ENCODE peak calls at places on chromosomes 7 and 10, in six cellular contexts. E is left cardiac atrium; F is NCI-H2029; H is activated CD8-positive, alpha-beta memory T cell treated with anti-CD3 and anti-CD28 coated beads, Interleukin-2, amount 10 ng/mL, durations not matched to agents 7 days and 5 days; X is heart right ventricle; Q is GM06990. V is an unnamed sample.

GRCh38 chr10:128054163-128054970 is 71.9 kb downstream of the MKI67 start:
- DNase-seq in H (no peak), F (no peak), Q (no peak), E (no peak), X (no peak), V (no peak)

GRCh38 chr7:48365010-48365409 is 193.8 kb downstream of the ABCA13 start:
- DNase-seq in H (no peak), E (no peak), X (no peak), F (no peak), Q (no peak), V (no peak)

GRCh38 chr10:6694447-6695155 is 114.5 kb upstream of the PRKCQ start:
- DNase-seq in Q (no peak), F (no peak), H (no peak), X (no peak), E (no peak), V (no peak)

GRCh38 chr10:111598433-111599059 is 521.7 kb downstream of the ADRA2A start:
- DNase-seq in E (peak; percentile 41), F (peak; percentile 0), X (peak; percentile 49), H (peak; percentile 48), Q (peak; percentile 1), V (peak; percentile 68)

GRCh38 chr7:153920897-153921296 is 131.3 kb upstream of the DPP6 start:
- DNase-seq in H (no peak), Q (no peak), F (no peak), E (no peak), X (no peak), V (no peak)

GRCh38 chr10:104067525-104067924 is 18.2 kb downstream of the COL17A1 start:
- DNase-seq in H (no peak), Q (no peak), X (no peak), F (no peak), E (no peak), V (no peak)

GRCh38 chr10:8048281-8049008 is 6.0 kb upstream of the GATA3 start:
- DNase-seq in F (no peak), H (peak; percentile 71), Q (peak; percentile 67), X (no peak), E (no peak), V (no peak)

GRCh38 chr7:79820387-79820786 is 314.2 kb upstream of the GNAI1 start:
- DNase-seq in X (peak; percentile 17), F (peak; percentile 85), H (no peak), Q (no peak), E (peak; percentile 65), V (peak; percentile 55)

GRCh38 chr7:55174856-55175255 is 156.0 kb downstream of the EGFR start:
- DNase-seq in X (no peak), F (no peak), H (no peak), Q (no peak), E (no peak), V (no peak)

GRCh38 chr7:135879238-135879637 is 97.9 kb downstream of the MTPN start:
- DNase-seq in E (no peak), F (no peak), H (no peak), Q (no peak), X (no peak), V (no peak)

GRCh38 chr10:123808286-123808685 is 83.3 kb downstream of the CPXM2 start:
- DNase-seq in H (no peak), Q (no peak), F (no peak), E (no peak), X (no peak), V (no peak)

GRCh38 chr10:96642973-96643372 is 56.2 kb upstream of the TM9SF3 start:
- DNase-seq in H (peak; percentile 89), Q (no peak), E (peak; percentile 59), F (peak; percentile 42), X (peak; percentile 62), V (peak; percentile 40)

GRCh38 chr10:131732631-131733127 is 168.1 kb upstream of the PPP2R2D start:
- DNase-seq in X (no peak), H (peak; percentile 23), F (no peak), Q (no peak), E (no peak), V (no peak)

GRCh38 chr7:98870071-98870651 is 347 bp upstream of the TMEM130 start:
- DNase-seq in F (no peak), H (peak; percentile 72), E (peak; percentile 55), Q (peak; percentile 70), X (peak; percentile 38), V (peak; percentile 9)

GRCh38 chr7:105976868-105977267 is 13.8 kb downstream of the CDHR3 start:
- DNase-seq in X (no peak), F (no peak), E (no peak), H (no peak), Q (no peak), V (no peak)

GRCh38 chr7:116200963-116201362 is 9.4 kb upstream of the TES start:
- DNase-seq in Q (no peak), X (no peak), F (no peak), E (no peak), H (no peak), V (no peak)

GRCh38 chr7:38280000-38280399 is 6.6 kb upstream of the TARP start:
- DNase-seq in X (no peak), F (no peak), H (no peak), E (no peak), Q (no peak), V (no peak)

GRCh38 chr10:112960151-112960681 is 10.2 kb downstream of the TCF7L2 start:
- DNase-seq in H (no peak), F (no peak), X (no peak), Q (no peak), E (no peak), V (no peak)

GRCh38 chr7:45580053-45580872 is 6.1 kb downstream of the ADCY1 start:
- DNase-seq in E (no peak), Q (no peak), X (no peak), F (peak; percentile 56), H (no peak), V (no peak)

GRCh38 chr7:51645298-51645697 is 328.7 kb upstream of the COBL start:
- DNase-seq in H (no peak), X (no peak), E (no peak), F (no peak), Q (no peak), V (no peak)

GRCh38 chr10:101130984-101131961 is at the start of gene TLX1:
- DNase-seq in F (no peak), E (no peak), X (no peak), H (no peak), Q (no peak), V (no peak)

GRCh38 chr10:63273575-63273974 is 140.4 kb downstream of the NRBF2 start:
- DNase-seq in H (no peak), F (peak; percentile 7), E (no peak), X (no peak), Q (no peak), V (no peak)

GRCh38 chr7:142440219-142441073 is 182.6 kb upstream of the PRSS58 start:
- DNase-seq in H (no peak), F (no peak), Q (no peak), X (no peak), E (no peak), V (no peak)

GRCh38 chr7:77328669-77329068 is 87.5 kb downstream of the GSAP start:
- DNase-seq in Q (no peak), F (no peak), H (no peak), X (no peak), E (no peak), V (no peak)

GRCh38 chr7:49522111-49522510 is 251.3 kb upstream of the VWC2 start:
- DNase-seq in Q (no peak), X (no peak), H (no peak), F (no peak), E (no peak), V (no peak)

GRCh38 chr10:4215485-4215884 is 430.5 kb upstream of the KLF6 start:
- DNase-seq in X (no peak), F (no peak), H (no peak), Q (no peak), E (no peak), V (no peak)

GRCh38 chr7:69374036-69374420 is 224.2 kb upstream of the AUTS2 start:
- DNase-seq in X (no peak), E (no peak), H (no peak), F (no peak), Q (no peak), V (no peak)

GRCh38 chr10:3255616-3256015 is 83.0 kb upstream of the PITRM1 start:
- DNase-seq in Q (no peak), E (no peak), F (no peak), X (no peak), H (no peak), V (no peak)

GRCh38 chr7:70071786-70072185 is 473.5 kb downstream of the AUTS2 start:
- DNase-seq in Q (no peak), H (no peak), F (no peak), E (no peak), X (no peak), V (no peak)

GRCh38 chr7:152615052-152615741 is 60.7 kb downstream of the XRCC2 start:
- DNase-seq in E (no peak), X (no peak), F (peak; percentile 26), H (no peak), Q (no peak), V (peak; percentile 47)